ENCODE peak calls at places on chromosomes 5 and 9, in five cellular contexts. One of them, this sample, is unnamed.

GRCh38 chr5:140632366-140633080 is 452 bp downstream of the CD14 start:
- DNase-seq in EH: peak; percentile 52
- DNase-seq in EL: peak; percentile 63
- DNase-seq in HFFc6: peak; percentile 9
- DNase-seq in activated gamma-delta T cell: peak; percentile 30
- DNase-seq in this sample: peak; percentile 39

GRCh38 chr5:160271396-160271795 is 41.0 kb downstream of the CCNJL start:
- DNase-seq in EH: peak; percentile 10
- DNase-seq in EL: no peak
- DNase-seq in HFFc6: no peak
- DNase-seq in activated gamma-delta T cell: no peak
- DNase-seq in this sample: no peak

GRCh38 chr5:65066385-65066784 is 297.7 kb downstream of the CWC27 start:
- DNase-seq in EH: no peak
- DNase-seq in EL: peak; percentile 8
- DNase-seq in HFFc6: no peak
- DNase-seq in activated gamma-delta T cell: no peak
- DNase-seq in this sample: no peak

GRCh38 chr5:116032094-116032517 is at the start of gene ARL14EPL:
- DNase-seq in EH: peak; percentile 68
- DNase-seq in EL: peak; percentile 81
- DNase-seq in HFFc6: peak; percentile 76
- DNase-seq in activated gamma-delta T cell: no peak
- DNase-seq in this sample: peak; percentile 74

GRCh38 chr9:76808636-76809035 is 44.4 kb downstream of the PCA3 start:
- DNase-seq in EH: no peak
- DNase-seq in EL: peak; percentile 18
- DNase-seq in HFFc6: no peak
- DNase-seq in activated gamma-delta T cell: no peak
- DNase-seq in this sample: no peak

GRCh38 chr9:9521033-9521779 is 1091.6 kb downstream of the PTPRD start:
- DNase-seq in EH: no peak
- DNase-seq in EL: no peak
- DNase-seq in HFFc6: no peak
- DNase-seq in activated gamma-delta T cell: no peak
- DNase-seq in this sample: no peak

GRCh38 chr5:152274206-152274605 is 130.9 kb downstream of the NMUR2 start:
- DNase-seq in EH: peak; percentile 10
- DNase-seq in EL: no peak
- DNase-seq in HFFc6: no peak
- DNase-seq in activated gamma-delta T cell: no peak
- DNase-seq in this sample: no peak

GRCh38 chr9:137320555-137321384 is 18.7 kb upstream of the NRARP start:
- DNase-seq in EH: no peak
- DNase-seq in EL: no peak
- DNase-seq in HFFc6: no peak
- DNase-seq in activated gamma-delta T cell: no peak
- DNase-seq in this sample: no peak

GRCh38 chr5:143030349-143030748 is 260.2 kb downstream of the ARHGAP26 start:
- DNase-seq in EH: no peak
- DNase-seq in EL: no peak
- DNase-seq in HFFc6: no peak
- DNase-seq in activated gamma-delta T cell: no peak
- DNase-seq in this sample: no peak

GRCh38 chr5:124602925-124603650 is 143.4 kb downstream of the ZNF608 start:
- DNase-seq in EH: no peak
- DNase-seq in EL: no peak
- DNase-seq in HFFc6: no peak
- DNase-seq in activated gamma-delta T cell: no peak
- DNase-seq in this sample: no peak

GRCh38 chr9:100670719-100671118 is 92.8 kb downstream of the CAVIN4 start:
- DNase-seq in EH: no peak
- DNase-seq in EL: no peak
- DNase-seq in HFFc6: no peak
- DNase-seq in activated gamma-delta T cell: no peak
- DNase-seq in this sample: no peak

GRCh38 chr9:129307227-129307970 is 129.3 kb upstream of the IER5L start:
- DNase-seq in EH: no peak
- DNase-seq in EL: no peak
- DNase-seq in HFFc6: no peak
- DNase-seq in activated gamma-delta T cell: no peak
- DNase-seq in this sample: peak; percentile 1

GRCh38 chr9:90055226-90055625 is 450.4 kb downstream of the GADD45G start:
- DNase-seq in EH: no peak
- DNase-seq in EL: no peak
- DNase-seq in HFFc6: no peak
- DNase-seq in activated gamma-delta T cell: no peak
- DNase-seq in this sample: no peak

GRCh38 chr9:132048191-132048590 is 31.5 kb downstream of the MED27 start:
- DNase-seq in EH: peak; percentile 42
- DNase-seq in EL: no peak
- DNase-seq in HFFc6: no peak
- DNase-seq in activated gamma-delta T cell: no peak
- DNase-seq in this sample: no peak

GRCh38 chr9:33860200-33860871 is 43.4 kb downstream of the UBE2R2 start:
- DNase-seq in EH: peak; percentile 26
- DNase-seq in EL: no peak
- DNase-seq in HFFc6: no peak
- DNase-seq in activated gamma-delta T cell: no peak
- DNase-seq in this sample: peak; percentile 15

GRCh38 chr9:88746029-88746743 is 211.2 kb downstream of the NXNL2 start:
- DNase-seq in EH: peak; percentile 96
- DNase-seq in EL: peak; percentile 91
- DNase-seq in HFFc6: peak; percentile 92
- DNase-seq in activated gamma-delta T cell: no peak
- DNase-seq in this sample: peak; percentile 87

GRCh38 chr5:151298063-151298462 is 5.5 kb downstream of the SLC36A3 start:
- DNase-seq in EH: peak; percentile 73
- DNase-seq in EL: peak; percentile 74
- DNase-seq in HFFc6: no peak
- DNase-seq in activated gamma-delta T cell: no peak
- DNase-seq in this sample: peak; percentile 74

GRCh38 chr5:112921833-112922817 is at the start of gene REEP5:
- DNase-seq in EH: peak; percentile 85
- DNase-seq in EL: peak; percentile 84
- DNase-seq in HFFc6: peak; percentile 62
- DNase-seq in activated gamma-delta T cell: peak; percentile 81
- DNase-seq in this sample: peak; percentile 96

GRCh38 chr9:92055624-92056023 is 59.6 kb downstream of the SPTLC1 start:
- DNase-seq in EH: no peak
- DNase-seq in EL: no peak
- DNase-seq in HFFc6: no peak
- DNase-seq in activated gamma-delta T cell: no peak
- DNase-seq in this sample: no peak

GRCh38 chr9:22203371-22204138 is 194.4 kb upstream of the CDKN2B start:
- DNase-seq in EH: peak; percentile 8
- DNase-seq in EL: no peak
- DNase-seq in HFFc6: no peak
- DNase-seq in activated gamma-delta T cell: no peak
- DNase-seq in this sample: peak; percentile 27

GRCh38 chr9:1939926-1940368 is 75.2 kb upstream of the SMARCA2 start:
- DNase-seq in EH: peak; percentile 9
- DNase-seq in EL: no peak
- DNase-seq in HFFc6: no peak
- DNase-seq in activated gamma-delta T cell: no peak
- DNase-seq in this sample: peak; percentile 48

GRCh38 chr5:170522211-170523128 is 18.6 kb downstream of the KCNIP1 start:
- DNase-seq in EH: peak; percentile 74
- DNase-seq in EL: peak; percentile 82
- DNase-seq in HFFc6: peak; percentile 33
- DNase-seq in activated gamma-delta T cell: no peak
- DNase-seq in this sample: peak; percentile 81

GRCh38 chr5:123429993-123430392 is 6.8 kb upstream of the CEP120 start:
- DNase-seq in EH: peak; percentile 86
- DNase-seq in EL: peak; percentile 86
- DNase-seq in HFFc6: peak; percentile 67
- DNase-seq in activated gamma-delta T cell: no peak
- DNase-seq in this sample: peak; percentile 76

GRCh38 chr9:19998153-19998552 is 209.3 kb upstream of the SLC24A2 start:
- DNase-seq in EH: peak; percentile 37
- DNase-seq in EL: peak; percentile 45
- DNase-seq in HFFc6: peak; percentile 8
- DNase-seq in activated gamma-delta T cell: no peak
- DNase-seq in this sample: no peak

GRCh38 chr9:89576404-89576824 is 28.4 kb upstream of the GADD45G start:
- DNase-seq in EH: peak; percentile 35
- DNase-seq in EL: peak; percentile 23
- DNase-seq in HFFc6: no peak
- DNase-seq in activated gamma-delta T cell: no peak
- DNase-seq in this sample: no peak

GRCh38 chr5:111229871-111230812 is 6.0 kb downstream of the CAMK4 start:
- DNase-seq in EH: no peak
- DNase-seq in EL: no peak
- DNase-seq in HFFc6: no peak
- DNase-seq in activated gamma-delta T cell: no peak
- DNase-seq in this sample: no peak

GRCh38 chr9:2264081-2264480 is 248.9 kb downstream of the SMARCA2 start:
- DNase-seq in EH: no peak
- DNase-seq in EL: no peak
- DNase-seq in HFFc6: no peak
- DNase-seq in activated gamma-delta T cell: no peak
- DNase-seq in this sample: no peak

GRCh38 chr9:131478421-131478868 is 24.3 kb upstream of the POMT1 start:
- DNase-seq in EH: peak; percentile 36
- DNase-seq in EL: peak; percentile 35
- DNase-seq in HFFc6: no peak
- DNase-seq in activated gamma-delta T cell: no peak
- DNase-seq in this sample: peak; percentile 40

GRCh38 chr5:79130781-79131180 is 19.2 kb downstream of the BHMT start:
- DNase-seq in EH: peak; percentile 10
- DNase-seq in EL: no peak
- DNase-seq in HFFc6: no peak
- DNase-seq in activated gamma-delta T cell: no peak
- DNase-seq in this sample: no peak

GRCh38 chr5:132260051-132260450 is 2.6 kb downstream of the PDLIM4 start:
- DNase-seq in EH: no peak
- DNase-seq in EL: peak; percentile 19
- DNase-seq in HFFc6: no peak
- DNase-seq in activated gamma-delta T cell: no peak
- DNase-seq in this sample: no peak

GRCh38 chr5:134189031-134189430 is 12.3 kb upstream of the SKP1 start:
- DNase-seq in EH: no peak
- DNase-seq in EL: no peak
- DNase-seq in HFFc6: no peak
- DNase-seq in activated gamma-delta T cell: no peak
- DNase-seq in this sample: no peak

GRCh38 chr5:34791761-34792244 is 47.2 kb upstream of the TTC23L start:
- DNase-seq in EH: peak; percentile 52
- DNase-seq in EL: peak; percentile 39
- DNase-seq in HFFc6: peak; percentile 35
- DNase-seq in activated gamma-delta T cell: no peak
- DNase-seq in this sample: no peak

This sample was measured in AG20443.